ENCODE peak calls at places on chromosomes 16 and 17, in seven cellular contexts. One of them, this sample, is unnamed.

GRCh38 chr17:39995438-39995837 is 14.8 kb downstream of the PSMD3 start:
- DNase-seq in fibroblast of villous mesenchyme: no peak
- DNase-seq in BJ: no peak
- DNase-seq in AG09309: no peak
- DNase-seq in tibial artery: no peak
- DNase-seq in H7: no peak
- DNase-seq in epithelial cell of esophagus: peak
- DNase-seq in this sample: no peak

GRCh38 chr17:77366558-77367245 is 225.9 kb downstream of the SEC14L1 start:
- DNase-seq in tibial artery: peak
- DNase-seq in epithelial cell of esophagus: no peak
- DNase-seq in BJ: no peak
- DNase-seq in AG09309: no peak
- DNase-seq in H7: peak
- DNase-seq in fibroblast of villous mesenchyme: peak
- DNase-seq in this sample: no peak

GRCh38 chr16:30488764-30489595 is 16.4 kb downstream of the ITGAL start:
- DNase-seq in tibial artery: no peak
- DNase-seq in H7: peak
- DNase-seq in epithelial cell of esophagus: no peak
- DNase-seq in BJ: no peak
- DNase-seq in fibroblast of villous mesenchyme: no peak
- DNase-seq in AG09309: no peak
- DNase-seq in this sample: no peak

GRCh38 chr17:78168906-78169793 is 769 bp downstream of the SYNGR2 start:
- DNase-seq in epithelial cell of esophagus: peak
- DNase-seq in BJ: no peak
- DNase-seq in fibroblast of villous mesenchyme: peak
- DNase-seq in AG09309: no peak
- DNase-seq in H7: peak
- DNase-seq in tibial artery: peak
- DNase-seq in this sample: no peak

GRCh38 chr16:56369202-56369601 is 56.1 kb downstream of the AMFR start:
- DNase-seq in AG09309: no peak
- DNase-seq in tibial artery: no peak
- DNase-seq in BJ: no peak
- DNase-seq in H7: no peak
- DNase-seq in fibroblast of villous mesenchyme: no peak
- DNase-seq in epithelial cell of esophagus: no peak
- DNase-seq in this sample: no peak

GRCh38 chr17:57832711-57833596 is 16.9 kb downstream of the MRPS23 start:
- DNase-seq in tibial artery: peak
- DNase-seq in AG09309: no peak
- DNase-seq in fibroblast of villous mesenchyme: peak
- DNase-seq in H7: peak
- DNase-seq in BJ: no peak
- DNase-seq in epithelial cell of esophagus: peak
- DNase-seq in this sample: peak

GRCh38 chr16:72995151-72995881 is 52.6 kb downstream of the ZFHX3 start:
- DNase-seq in AG09309: no peak
- DNase-seq in BJ: no peak
- DNase-seq in fibroblast of villous mesenchyme: no peak
- DNase-seq in tibial artery: peak
- DNase-seq in H7: peak
- DNase-seq in epithelial cell of esophagus: no peak
- DNase-seq in this sample: no peak

GRCh38 chr17:28993645-28994426 is 12.0 kb downstream of the SEZ6 start:
- DNase-seq in fibroblast of villous mesenchyme: no peak
- DNase-seq in BJ: no peak
- DNase-seq in H7: no peak
- DNase-seq in tibial artery: no peak
- DNase-seq in epithelial cell of esophagus: no peak
- DNase-seq in AG09309: no peak
- DNase-seq in this sample: no peak

GRCh38 chr17:75842411-75842810 is 1.8 kb downstream of the UNC13D start:
- DNase-seq in H7: no peak
- DNase-seq in fibroblast of villous mesenchyme: no peak
- DNase-seq in BJ: no peak
- DNase-seq in AG09309: no peak
- DNase-seq in epithelial cell of esophagus: no peak
- DNase-seq in tibial artery: no peak
- DNase-seq in this sample: no peak

GRCh38 chr17:39704821-39705551 is 5.1 kb downstream of the ERBB2 start:
- DNase-seq in H7: peak
- DNase-seq in tibial artery: peak
- DNase-seq in epithelial cell of esophagus: peak
- DNase-seq in fibroblast of villous mesenchyme: peak
- DNase-seq in AG09309: no peak
- DNase-seq in BJ: no peak
- DNase-seq in this sample: no peak

GRCh38 chr17:49553676-49554335 is 21.9 kb upstream of the NXPH3 start:
- DNase-seq in fibroblast of villous mesenchyme: no peak
- DNase-seq in BJ: no peak
- DNase-seq in AG09309: no peak
- DNase-seq in epithelial cell of esophagus: no peak
- DNase-seq in tibial artery: no peak
- DNase-seq in H7: peak
- DNase-seq in this sample: no peak

GRCh38 chr16:70490261-70490660 is 33.1 kb downstream of the COG4 start:
- DNase-seq in AG09309: no peak
- DNase-seq in H7: no peak
- DNase-seq in BJ: no peak
- DNase-seq in fibroblast of villous mesenchyme: no peak
- DNase-seq in epithelial cell of esophagus: no peak
- DNase-seq in tibial artery: no peak
- DNase-seq in this sample: no peak

GRCh38 chr16:85394511-85395206 is 218.5 kb upstream of the GSE1 start:
- DNase-seq in AG09309: no peak
- DNase-seq in BJ: no peak
- DNase-seq in fibroblast of villous mesenchyme: no peak
- DNase-seq in H7: no peak
- DNase-seq in epithelial cell of esophagus: no peak
- DNase-seq in tibial artery: peak
- DNase-seq in this sample: no peak

GRCh38 chr16:75138233-75138632 is 10.1 kb upstream of the ZFP1 start:
- DNase-seq in fibroblast of villous mesenchyme: no peak
- DNase-seq in tibial artery: no peak
- DNase-seq in AG09309: no peak
- DNase-seq in H7: no peak
- DNase-seq in BJ: no peak
- DNase-seq in epithelial cell of esophagus: no peak
- DNase-seq in this sample: no peak

GRCh38 chr16:9138731-9139501 is 47.5 kb downstream of the HAPSTR1 start:
- DNase-seq in AG09309: no peak
- DNase-seq in H7: peak
- DNase-seq in tibial artery: peak
- DNase-seq in BJ: no peak
- DNase-seq in epithelial cell of esophagus: peak
- DNase-seq in fibroblast of villous mesenchyme: peak
- DNase-seq in this sample: no peak
- H3K4me3 ChIP-seq in AG09309: no peak
- H3K4me3 ChIP-seq in H7: no peak
- H3K4me3 ChIP-seq in tibial artery: no peak
- H3K4me3 ChIP-seq in BJ: peak
- H3K4me3 ChIP-seq in epithelial cell of esophagus: no peak
- H3K4me3 ChIP-seq in fibroblast of villous mesenchyme: peak
- H3K4me3 ChIP-seq in this sample: peak

GRCh38 chr17:82235775-82236141 is 6.9 kb downstream of the SLC16A3 start:
- DNase-seq in fibroblast of villous mesenchyme: no peak
- DNase-seq in epithelial cell of esophagus: peak
- DNase-seq in AG09309: no peak
- DNase-seq in tibial artery: no peak
- DNase-seq in H7: no peak
- DNase-seq in BJ: no peak
- DNase-seq in this sample: no peak

GRCh38 chr17:82234211-82235055 is 5.6 kb downstream of the SLC16A3 start:
- DNase-seq in tibial artery: no peak
- DNase-seq in H7: no peak
- DNase-seq in AG09309: no peak
- DNase-seq in BJ: no peak
- DNase-seq in fibroblast of villous mesenchyme: no peak
- DNase-seq in epithelial cell of esophagus: no peak
- DNase-seq in this sample: no peak

GRCh38 chr17:82237083-82237745 is 8.4 kb downstream of the SLC16A3 start:
- DNase-seq in AG09309: no peak
- DNase-seq in tibial artery: no peak
- DNase-seq in epithelial cell of esophagus: no peak
- DNase-seq in BJ: no peak
- DNase-seq in fibroblast of villous mesenchyme: no peak
- DNase-seq in H7: peak
- DNase-seq in this sample: no peak

GRCh38 chr17:82236142-82236971 is 7.5 kb downstream of the SLC16A3 start:
- DNase-seq in fibroblast of villous mesenchyme: peak
- DNase-seq in AG09309: no peak
- DNase-seq in BJ: no peak
- DNase-seq in tibial artery: no peak
- DNase-seq in epithelial cell of esophagus: peak
- DNase-seq in H7: peak
- DNase-seq in this sample: no peak

GRCh38 chr17:82235056-82235774 is 6.4 kb downstream of the SLC16A3 start:
- DNase-seq in fibroblast of villous mesenchyme: no peak
- DNase-seq in H7: no peak
- DNase-seq in AG09309: no peak
- DNase-seq in epithelial cell of esophagus: no peak
- DNase-seq in tibial artery: no peak
- DNase-seq in BJ: no peak
- DNase-seq in this sample: no peak
- H3K4me3 ChIP-seq in fibroblast of villous mesenchyme: no peak
- H3K4me3 ChIP-seq in H7: no peak
- H3K4me3 ChIP-seq in AG09309: no peak
- H3K4me3 ChIP-seq in epithelial cell of esophagus: no peak
- H3K4me3 ChIP-seq in tibial artery: no peak
- H3K4me3 ChIP-seq in BJ: no peak
- H3K4me3 ChIP-seq in this sample: no peak

GRCh38 chr17:81058263-81058871 is 23.4 kb downstream of the BAIAP2 start:
- DNase-seq in H7: no peak
- DNase-seq in BJ: no peak
- DNase-seq in fibroblast of villous mesenchyme: no peak
- DNase-seq in tibial artery: no peak
- DNase-seq in epithelial cell of esophagus: no peak
- DNase-seq in AG09309: no peak
- DNase-seq in this sample: no peak

GRCh38 chr17:81056352-81056751 is 21.4 kb downstream of the BAIAP2 start:
- DNase-seq in tibial artery: no peak
- DNase-seq in AG09309: no peak
- DNase-seq in BJ: no peak
- DNase-seq in epithelial cell of esophagus: no peak
- DNase-seq in fibroblast of villous mesenchyme: no peak
- DNase-seq in H7: no peak
- DNase-seq in this sample: no peak

GRCh38 chr17:81057079-81057730 is 22.3 kb downstream of the BAIAP2 start:
- DNase-seq in tibial artery: peak
- DNase-seq in H7: peak
- DNase-seq in BJ: no peak
- DNase-seq in fibroblast of villous mesenchyme: peak
- DNase-seq in epithelial cell of esophagus: peak
- DNase-seq in AG09309: no peak
- DNase-seq in this sample: no peak

GRCh38 chr17:81059026-81059425 is 24.1 kb downstream of the BAIAP2 start:
- DNase-seq in AG09309: no peak
- DNase-seq in fibroblast of villous mesenchyme: peak
- DNase-seq in epithelial cell of esophagus: peak
- DNase-seq in BJ: no peak
- DNase-seq in tibial artery: no peak
- DNase-seq in H7: no peak
- DNase-seq in this sample: no peak

GRCh38 chr17:81057777-81058176 is 22.8 kb downstream of the BAIAP2 start:
- DNase-seq in tibial artery: no peak
- DNase-seq in fibroblast of villous mesenchyme: no peak
- DNase-seq in BJ: no peak
- DNase-seq in H7: no peak
- DNase-seq in epithelial cell of esophagus: no peak
- DNase-seq in AG09309: no peak
- DNase-seq in this sample: no peak
- H3K4me3 ChIP-seq in tibial artery: no peak
- H3K4me3 ChIP-seq in fibroblast of villous mesenchyme: no peak
- H3K4me3 ChIP-seq in BJ: no peak
- H3K4me3 ChIP-seq in H7: no peak
- H3K4me3 ChIP-seq in epithelial cell of esophagus: no peak
- H3K4me3 ChIP-seq in AG09309: no peak
- H3K4me3 ChIP-seq in this sample: no peak

GRCh38 chr17:2421315-2422147 is 20.7 kb upstream of the MNT start:
- DNase-seq in H7: no peak
- DNase-seq in epithelial cell of esophagus: peak
- DNase-seq in fibroblast of villous mesenchyme: peak
- DNase-seq in tibial artery: no peak
- DNase-seq in AG09309: no peak
- DNase-seq in BJ: no peak
- DNase-seq in this sample: no peak

GRCh38 chr17:2423271-2423670 is 22.4 kb upstream of the MNT start:
- DNase-seq in AG09309: no peak
- DNase-seq in fibroblast of villous mesenchyme: no peak
- DNase-seq in tibial artery: no peak
- DNase-seq in BJ: no peak
- DNase-seq in epithelial cell of esophagus: peak
- DNase-seq in H7: no peak
- DNase-seq in this sample: no peak

GRCh38 chr17:2427910-2428309 is 27.1 kb upstream of the MNT start:
- DNase-seq in H7: no peak
- DNase-seq in AG09309: no peak
- DNase-seq in tibial artery: no peak
- DNase-seq in BJ: no peak
- DNase-seq in epithelial cell of esophagus: no peak
- DNase-seq in fibroblast of villous mesenchyme: no peak
- DNase-seq in this sample: no peak

DNA sequence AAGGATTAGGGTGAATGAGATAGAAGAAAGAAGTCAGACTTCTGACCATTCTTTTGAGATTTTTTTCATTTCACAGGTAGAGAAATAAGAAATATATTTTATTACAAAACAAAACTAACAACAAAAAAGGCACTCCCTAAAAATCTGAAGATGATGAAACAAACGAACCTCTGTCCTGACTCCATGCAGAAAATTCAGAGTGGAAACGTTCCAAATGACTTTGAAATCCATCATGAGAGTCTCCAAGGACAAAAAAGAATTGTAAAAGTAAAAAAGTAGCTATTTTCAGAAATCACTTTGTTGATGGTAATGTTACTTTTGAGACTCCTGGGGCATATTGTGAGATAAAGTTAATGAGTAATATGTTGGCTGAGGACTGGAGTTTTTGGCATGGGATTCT is 26.4 kb upstream of the MNT start:
- DNase-seq in tibial artery: no peak
- DNase-seq in BJ: no peak
- DNase-seq in H7: no peak
- DNase-seq in fibroblast of villous mesenchyme: no peak
- DNase-seq in epithelial cell of esophagus: no peak
- DNase-seq in AG09309: no peak
- DNase-seq in this sample: no peak
- H3K4me3 ChIP-seq in tibial artery: no peak
- H3K4me3 ChIP-seq in BJ: no peak
- H3K4me3 ChIP-seq in H7: no peak
- H3K4me3 ChIP-seq in fibroblast of villous mesenchyme: no peak
- H3K4me3 ChIP-seq in epithelial cell of esophagus: no peak
- H3K4me3 ChIP-seq in AG09309: no peak
- H3K4me3 ChIP-seq in this sample: no peak

This sample was measured in AG04450.